ENCODE peak calls at places on chromosomes 11 and 22, in six cellular contexts. J, L, V, H, N and I are unnamed samples.

GRCh38 chr11:64694821-64695365 is 28.1 kb downstream of the NRXN2 start:
- DNase-seq in J (no peak), V (no peak), H (no peak), L (no peak), N (no peak), I (peak)

GRCh38 chr11:62665630-62666258 is 632 bp downstream of the CSKMT start:
- DNase-seq in H (no peak), J (peak), V (peak), N (peak), L (no peak), I (peak)

GRCh38 chr11:88414981-88415391 is 77.5 kb upstream of the CTSC start:
- DNase-seq in N (no peak), H (no peak), V (no peak), L (no peak), J (no peak), I (no peak)

GRCh38 chr22:46591890-46592289 is 28.3 kb upstream of the GRAMD4 start:
- DNase-seq in V (no peak), H (no peak), L (no peak), J (no peak), N (no peak), I (no peak)

GRCh38 chr22:24133187-24133965 is 47.9 kb upstream of the SUSD2 start:
- DNase-seq in N (peak), H (no peak), V (no peak), J (no peak), L (no peak), I (peak)

GRCh38 chr11:78786086-78786485 is 211.4 kb upstream of the NARS2 start:
- DNase-seq in L (no peak), N (no peak), J (no peak), H (no peak), V (no peak), I (no peak)

GRCh38 chr11:107756553-107756952 is 44.7 kb upstream of the SLN start:
- DNase-seq in J (no peak), L (no peak), N (no peak), V (no peak), H (no peak), I (no peak)

GRCh38 chr11:100010393-100010792 is 676.7 kb upstream of the ARHGAP42 start:
- DNase-seq in L (no peak), H (no peak), V (no peak), N (no peak), J (no peak), I (no peak)

GRCh38 chr11:11391796-11392195 is 38.7 kb upstream of the CSNK2A3 start:
- DNase-seq in L (peak), N (no peak), H (no peak), V (no peak), J (no peak), I (peak)

GRCh38 chr22:23522642-23523251 is 57.3 kb downstream of the IGLL1 start:
- DNase-seq in N (no peak), H (no peak), J (peak), V (no peak), L (no peak), I (peak)

GRCh38 chr11:93967258-93967657 is 53.9 kb upstream of the HEPHL1 start:
- DNase-seq in H (no peak), L (no peak), N (no peak), V (no peak), J (no peak), I (no peak)

GRCh38 chr11:79762271-79762935 is 321.6 kb upstream of the TENM4 start:
- DNase-seq in J (peak), L (no peak), H (no peak), V (no peak), N (no peak), I (peak)

GRCh38 chr11:76243157-76243556 is 36.9 kb upstream of the WNT11 start:
- DNase-seq in L (no peak), H (no peak), N (no peak), J (no peak), V (no peak), I (peak)

GRCh38 chr11:132639986-132640385 is 892.3 kb downstream of the OPCML start:
- DNase-seq in L (no peak), V (no peak), N (no peak), J (no peak), H (no peak), I (no peak)

GRCh38 chr11:86488553-86488952 is 113.9 kb downstream of the CCDC81 start:
- DNase-seq in H (no peak), V (no peak), L (no peak), J (no peak), N (no peak), I (peak)

GRCh38 chr11:7385532-7385931 is 99.8 kb upstream of the OLFML1 start:
- DNase-seq in H (no peak), J (no peak), V (no peak), N (no peak), L (no peak), I (no peak)

GRCh38 chr22:17792854-17793434 is 18.7 kb upstream of the BID start:
- DNase-seq in H (no peak), V (no peak), N (no peak), L (no peak), J (peak), I (peak)

GRCh38 chr22:48605856-48606255 is 1221.8 kb downstream of the BRD1 start:
- DNase-seq in V (no peak), H (no peak), L (no peak), N (no peak), J (peak), I (no peak)

GRCh38 chr11:13386567-13386966 is 76.5 kb downstream of the BTBD10 start:
- DNase-seq in H (no peak), L (no peak), N (no peak), J (peak), V (no peak), I (peak)

GRCh38 chr22:39349506-39349966 is 255 bp upstream of the SYNGR1 start:
- DNase-seq in J (peak), H (peak), N (no peak), L (no peak), V (no peak), I (peak)

GRCh38 chr22:36193577-36193976 is 8.0 kb downstream of the APOL4 start:
- DNase-seq in V (no peak), J (no peak), L (no peak), N (no peak), H (no peak), I (no peak)

GRCh38 chr11:120612363-120613263 is 101.1 kb downstream of the GRIK4 start:
- DNase-seq in J (peak), V (no peak), H (no peak), N (no peak), L (no peak), I (no peak)

GRCh38 chr22:36286096-36286957 is 33.4 kb downstream of the APOL1 start:
- DNase-seq in H (peak), J (peak), V (no peak), N (peak), L (peak), I (peak)

GRCh38 chr11:17405232-17406005 is 17.0 kb upstream of the KCNJ11 start:
- DNase-seq in H (peak), N (no peak), V (no peak), J (peak), L (no peak), I (peak)

GRCh38 chr22:44665115-44665514 is 36.9 kb upstream of the PRR5 start:
- DNase-seq in V (no peak), H (no peak), L (no peak), J (no peak), N (no peak), I (no peak)

GRCh38 chr22:50547231-50547851 is 1.6 kb downstream of the KLHDC7B start:
- DNase-seq in V (no peak), L (no peak), J (no peak), H (no peak), N (no peak), I (no peak)

GRCh38 chr11:2580061-2580421 is 119.8 kb downstream of the KCNQ1OT1 start:
- DNase-seq in H (no peak), L (no peak), J (no peak), N (no peak), V (no peak), I (no peak)

GRCh38 chr11:118406599-118407166 is 5.3 kb downstream of the ATP5MG start:
- DNase-seq in H (no peak), V (no peak), L (no peak), J (no peak), N (no peak), I (no peak)

GRCh38 chr11:73252577-73253191 is 19.5 kb upstream of the P2RY6 start:
- DNase-seq in N (no peak), L (no peak), H (no peak), V (no peak), J (no peak), I (no peak)

GRCh38 chr11:65047581-65048422 is 6.8 kb downstream of the SAC3D1 start:
- DNase-seq in L (no peak), H (no peak), N (peak), V (no peak), J (no peak), I (peak)

GRCh38 chr11:30914143-30914762 is 328.1 kb upstream of the MPPED2 start:
- DNase-seq in H (no peak), N (no peak), V (no peak), L (no peak), J (peak), I (peak)